ENCODE peak calls at places on chromosome 7, in ten cellular contexts. R is stomach; E is activated naive CD4-positive, alpha-beta T cell treated with anti-CD3 and anti-CD28 coated beads, Interleukin-2, amount 50 U/mL, for 16 hours; C is GM19239; T is NCI-H460; Y is nucleus accumbens; J is suprapubic skin; P is RPMI7951; V is anterior cingulate cortex; U is occipital lobe. L is an unnamed sample.
A peak's percentile ranks its signal among the peaks of the same experiment; 100 is the strongest.

GRCh38 chr7:112721395-112721794 is 68.8 kb downstream of the TMEM168 start:
- DNase-seq in C (no peak), P (no peak), R (no peak), E (no peak), J (no peak), V (no peak), U (no peak), T (no peak), Y (no peak), L (no peak)

GRCh38 chr7:115851291-115851690 is 179.3 kb downstream of the TFEC start:
- DNase-seq in Y (no peak), C (no peak), U (no peak), T (peak; percentile 53), J (no peak), V (no peak), E (no peak), P (peak; percentile 34), R (no peak), L (no peak)

GRCh38 chr7:12965767-12966166 is 278.3 kb downstream of the ARL4A start:
- DNase-seq in R (no peak), U (no peak), E (no peak), P (no peak), Y (no peak), T (no peak), V (no peak), J (no peak), C (no peak), L (no peak)

GRCh38 chr7:19397917-19398316 is 252.7 kb upstream of the FERD3L start:
- DNase-seq in T (no peak), C (no peak), E (no peak), P (peak; percentile 65), V (no peak), J (no peak), R (no peak), U (no peak), Y (no peak), L (no peak)

GRCh38 chr7:117249696-117250095 is 73.2 kb downstream of the WNT2 start:
- DNase-seq in E (no peak), Y (no peak), P (no peak), R (no peak), V (no peak), C (no peak), T (no peak), U (no peak), J (no peak), L (no peak)

GRCh38 chr7:108456845-108457540 is 757 bp upstream of the NRCAM start:
- DNase-seq in V (no peak), E (no peak), C (no peak), P (no peak), J (no peak), T (no peak), U (no peak), Y (no peak), R (no peak), L (no peak)

GRCh38 chr7:156058248-156058647 is 246.0 kb upstream of the SHH start:
- DNase-seq in E (no peak), U (no peak), V (no peak), J (no peak), P (no peak), C (no peak), Y (no peak), T (no peak), R (no peak), L (no peak)

GRCh38 chr7:155660059-155660757 is 15.7 kb downstream of the RBM33 start:
- DNase-seq in V (no peak), Y (no peak), E (no peak), C (no peak), R (no peak), T (no peak), J (no peak), P (peak; percentile 85), U (no peak), L (no peak)

GRCh38 chr7:4805110-4805978 is 29.9 kb downstream of the AP5Z1 start:
- DNase-seq in U (no peak), Y (no peak), C (no peak), V (no peak), J (peak; percentile 57), R (no peak), P (no peak), T (no peak), E (no peak), L (no peak)

GRCh38 chr7:158015403-158016116 is 572.1 kb downstream of the PTPRN2 start:
- DNase-seq in U (no peak), Y (no peak), R (peak; percentile 16), T (no peak), C (no peak), E (no peak), J (peak; percentile 40), V (no peak), P (no peak), L (no peak)

GRCh38 chr7:27300401-27300800 is 57.8 kb downstream of the EVX1 start:
- DNase-seq in Y (no peak), P (peak; percentile 74), T (no peak), R (no peak), V (no peak), U (no peak), C (no peak), E (no peak), J (no peak), L (no peak)

GRCh38 chr7:1483536-1484505 is 20.4 kb downstream of the INTS1 start:
- DNase-seq in J (no peak), E (no peak), Y (no peak), C (no peak), R (no peak), T (no peak), V (no peak), U (no peak), P (no peak), L (no peak)

GRCh38 chr7:17275749-17276671 is 22.4 kb upstream of the AHR start:
- DNase-seq in Y (no peak), C (no peak), E (no peak), U (no peak), J (no peak), T (no peak), V (no peak), P (peak; percentile 76), R (no peak), L (no peak)

GRCh38 chr7:600935-601334 is 81.3 kb upstream of the PDGFA start:
- DNase-seq in T (no peak), E (no peak), V (no peak), Y (no peak), P (no peak), R (no peak), C (no peak), J (peak; percentile 52), U (no peak), L (no peak)

GRCh38 chr7:11830582-11831382 is 1.2 kb downstream of the THSD7A start:
- DNase-seq in E (no peak), C (no peak), V (no peak), Y (no peak), P (no peak), R (no peak), T (peak; percentile 20), J (no peak), U (no peak), L (no peak)

GRCh38 chr7:30731619-30732018 is 20.3 kb upstream of the INMT start:
- DNase-seq in Y (no peak), E (no peak), R (no peak), P (peak; percentile 70), T (no peak), U (no peak), C (no peak), V (no peak), J (no peak), L (no peak)

L was measured in ureter.